ENCODE peak calls at places on chromosomes 4 and X, in ten cellular contexts. P is hypothalamus; L is fibroblast of the aortic adventitia; V is GM13976; Q is stimulated activated naive CD8-positive, alpha-beta T cell treated with anti-CD3 and anti-CD28 coated beads, Interleukin-15, amount 100 ng/mL, for 72 hours; K is aorta; G is psoas muscle; E is myocyte; B is AG08395; S is GM03348. R is an unnamed sample.

GRCh38 chr4:54254915-54255246 is 25.8 kb downstream of the PDGFRA start:
- DNase-seq in P (no peak), Q (no peak), G (no peak), B (no peak), S (no peak), V (no peak), E (no peak), K (no peak), L (peak), R (no peak)

GRCh38 chr4:22897520-22898108 is 204.9 kb downstream of the GBA3 start:
- DNase-seq in E (peak), K (no peak), B (peak), V (peak), S (peak), G (no peak), Q (no peak), L (peak), P (no peak), R (peak)

GRCh38 chrX:104205548-104205947 is 39.3 kb downstream of the FAM199X start:
- DNase-seq in L (no peak), P (no peak), K (no peak), E (no peak), Q (no peak), B (no peak), G (no peak), V (no peak), S (no peak), R (no peak)

GRCh38 chr4:34973632-34974312 is 1270.5 kb downstream of the ARAP2 start:
- DNase-seq in G (no peak), L (no peak), E (no peak), Q (no peak), S (no peak), P (no peak), B (no peak), K (no peak), V (no peak), R (no peak)

GRCh38 chrX:20248592-20249192 is 18.0 kb downstream of the RPS6KA3 start:
- DNase-seq in S (no peak), P (no peak), E (no peak), Q (no peak), B (no peak), L (no peak), V (no peak), K (no peak), G (no peak), R (no peak)

GRCh38 chr4:84965558-84966381 is 720 bp downstream of the WDFY3 start:
- DNase-seq in E (peak), G (peak), K (peak), S (peak), V (peak), B (peak), L (peak), Q (no peak), P (no peak), R (peak)

GRCh38 chr4:75327804-75328512 is 186.2 kb downstream of the RCHY1 start:
- DNase-seq in K (peak), G (no peak), V (no peak), B (no peak), Q (no peak), L (no peak), E (peak), P (no peak), S (no peak), R (no peak)

GRCh38 chr4:17489721-17490120 is 22.2 kb downstream of the QDPR start:
- DNase-seq in P (no peak), S (no peak), E (no peak), Q (no peak), K (no peak), B (no peak), G (no peak), L (no peak), V (no peak), R (no peak)

GRCh38 chrX:112056886-112057285 is 25.7 kb downstream of the TRPC5 start:
- DNase-seq in K (no peak), V (no peak), E (no peak), L (no peak), S (no peak), Q (no peak), B (no peak), G (no peak), P (no peak), R (no peak)

GRCh38 chr4:182348947-182349346 is 105.7 kb downstream of the TENM3 start:
- DNase-seq in E (no peak), K (no peak), L (no peak), G (no peak), P (no peak), S (no peak), V (no peak), B (no peak), Q (no peak), R (no peak)

GRCh38 chrX:3403748-3404147 is 57.3 kb upstream of the MXRA5 start:
- DNase-seq in Q (no peak), P (no peak), B (peak), K (no peak), S (peak), L (no peak), G (no peak), E (peak), V (no peak), R (no peak)

GRCh38 chrX:69493766-69494165 is 10.4 kb upstream of the NALF2 start:
- DNase-seq in G (no peak), E (no peak), V (no peak), B (no peak), K (no peak), S (no peak), Q (no peak), L (no peak), P (no peak), R (no peak)

GRCh38 chr4:4424499-4425115 is 37.7 kb downstream of the NSG1 start:
- DNase-seq in L (no peak), S (no peak), V (no peak), P (no peak), Q (no peak), G (no peak), B (no peak), E (no peak), K (no peak), R (no peak)

GRCh38 chrX:70452143-70452733 is 7.6 kb downstream of the DLG3 start:
- DNase-seq in G (peak), K (peak), Q (peak), V (peak), P (peak), S (peak), E (peak), B (peak), L (peak), R (peak)

GRCh38 chrX:40012800-40013682 is 84.7 kb downstream of the BCOR start:
- DNase-seq in B (peak), K (peak), E (peak), Q (peak), L (peak), P (no peak), G (peak), V (peak), S (peak), R (peak)

GRCh38 chr4:16583764-16584163 is 314.7 kb downstream of the LDB2 start:
- DNase-seq in G (no peak), Q (no peak), B (no peak), V (no peak), K (no peak), E (no peak), P (no peak), L (no peak), S (no peak), R (no peak)

GRCh38 chr4:161206528-161207080 is 957.2 kb downstream of the FSTL5 start:
- DNase-seq in Q (no peak), P (no peak), S (no peak), V (no peak), G (no peak), B (no peak), L (no peak), K (no peak), E (no peak), R (no peak)

GRCh38 chrX:150700107-150700506 is 6.9 kb downstream of the MTMR1 start:
- DNase-seq in P (no peak), Q (no peak), G (no peak), E (no peak), B (no peak), L (no peak), K (no peak), S (no peak), V (no peak), R (no peak)

GRCh38 chrX:152573866-152574265 is 63.8 kb upstream of the GABRQ start:
- DNase-seq in P (no peak), L (no peak), B (no peak), V (no peak), G (no peak), Q (no peak), K (no peak), S (no peak), E (no peak), R (no peak)

GRCh38 chr4:79198886-79199591 is 126.8 kb downstream of the NAA11 start:
- DNase-seq in K (no peak), V (no peak), S (no peak), Q (no peak), P (no peak), B (no peak), G (no peak), E (peak), L (no peak), R (no peak)